ENCODE peak calls at places on chromosomes 5 and 9, in five cellular contexts. One of them, this sample, is unnamed.
A peak's percentile ranks its signal among the peaks of the same experiment; 100 is the strongest.

GRCh38 chr5:176772271-176773210 is 37.8 kb upstream of the UNC5A start:
- DNase-seq in neuronal stem cell: no peak
- DNase-seq in colonic mucosa: peak; percentile 11
- DNase-seq in CD4-positive, alpha-beta T cell: no peak
- DNase-seq in tibial nerve: no peak
- DNase-seq in this sample: no peak

GRCh38 chr5:153520137-153520536 is 29.7 kb downstream of the GRIA1 start:
- DNase-seq in neuronal stem cell: no peak
- DNase-seq in colonic mucosa: no peak
- DNase-seq in CD4-positive, alpha-beta T cell: no peak
- DNase-seq in tibial nerve: no peak
- DNase-seq in this sample: no peak

GRCh38 chr9:31290731-31291130 is 1093.7 kb upstream of the ACO1 start:
- DNase-seq in neuronal stem cell: no peak
- DNase-seq in colonic mucosa: no peak
- DNase-seq in CD4-positive, alpha-beta T cell: no peak
- DNase-seq in tibial nerve: no peak
- DNase-seq in this sample: no peak

GRCh38 chr9:115553082-115553481 is 435.1 kb upstream of the TNC start:
- DNase-seq in neuronal stem cell: no peak
- DNase-seq in colonic mucosa: no peak
- DNase-seq in CD4-positive, alpha-beta T cell: no peak
- DNase-seq in tibial nerve: no peak
- DNase-seq in this sample: no peak

GRCh38 chr5:150142800-150143724 is 12.6 kb downstream of the PDGFRB start:
- DNase-seq in neuronal stem cell: no peak
- DNase-seq in colonic mucosa: peak; percentile 59
- DNase-seq in CD4-positive, alpha-beta T cell: no peak
- DNase-seq in tibial nerve: peak; percentile 81
- DNase-seq in this sample: no peak

GRCh38 chr5:15535938-15536337 is 36.0 kb downstream of the FBXL7 start:
- DNase-seq in neuronal stem cell: no peak
- DNase-seq in colonic mucosa: no peak
- DNase-seq in CD4-positive, alpha-beta T cell: no peak
- DNase-seq in tibial nerve: no peak
- DNase-seq in this sample: no peak

GRCh38 chr5:75044406-75044805 is 8.0 kb downstream of the GCNT4 start:
- DNase-seq in neuronal stem cell: no peak
- DNase-seq in colonic mucosa: no peak
- DNase-seq in CD4-positive, alpha-beta T cell: no peak
- DNase-seq in tibial nerve: no peak
- DNase-seq in this sample: no peak

GRCh38 chr5:34517249-34517648 is 138.9 kb upstream of the RAI14 start:
- DNase-seq in neuronal stem cell: no peak
- DNase-seq in colonic mucosa: no peak
- DNase-seq in CD4-positive, alpha-beta T cell: no peak
- DNase-seq in tibial nerve: no peak
- DNase-seq in this sample: no peak

GRCh38 chr9:110130791-110131416 is 77.1 kb downstream of the C9orf152 start:
- DNase-seq in neuronal stem cell: no peak
- DNase-seq in colonic mucosa: no peak
- DNase-seq in CD4-positive, alpha-beta T cell: no peak
- DNase-seq in tibial nerve: no peak
- DNase-seq in this sample: no peak

GRCh38 chr9:68755752-68756151 is 50.7 kb downstream of the PIP5K1B start:
- DNase-seq in neuronal stem cell: peak; percentile 46
- DNase-seq in colonic mucosa: no peak
- DNase-seq in CD4-positive, alpha-beta T cell: no peak
- DNase-seq in tibial nerve: no peak
- DNase-seq in this sample: no peak

GRCh38 chr9:113581865-113582697 is 118.6 kb downstream of the RGS3 start:
- DNase-seq in neuronal stem cell: no peak
- DNase-seq in colonic mucosa: peak; percentile 82
- DNase-seq in CD4-positive, alpha-beta T cell: peak; percentile 58
- DNase-seq in tibial nerve: peak; percentile 53
- DNase-seq in this sample: peak; percentile 78

GRCh38 chr5:66647146-66647856 is 51.1 kb downstream of the MAST4 start:
- DNase-seq in neuronal stem cell: no peak
- DNase-seq in colonic mucosa: no peak
- DNase-seq in CD4-positive, alpha-beta T cell: no peak
- DNase-seq in tibial nerve: no peak
- DNase-seq in this sample: no peak

GRCh38 chr9:36543916-36544315 is 28.8 kb upstream of the MELK start:
- DNase-seq in neuronal stem cell: no peak
- DNase-seq in colonic mucosa: no peak
- DNase-seq in CD4-positive, alpha-beta T cell: no peak
- DNase-seq in tibial nerve: peak; percentile 87
- DNase-seq in this sample: no peak

GRCh38 chr5:2038337-2039179 is 155.8 kb upstream of the IRX4 start:
- DNase-seq in neuronal stem cell: peak; percentile 92
- DNase-seq in colonic mucosa: peak; percentile 25
- DNase-seq in CD4-positive, alpha-beta T cell: peak; percentile 20
- DNase-seq in tibial nerve: no peak
- DNase-seq in this sample: no peak

GRCh38 chr9:120344230-120344629 is 235.7 kb downstream of the CDK5RAP2 start:
- DNase-seq in neuronal stem cell: no peak
- DNase-seq in colonic mucosa: no peak
- DNase-seq in CD4-positive, alpha-beta T cell: no peak
- DNase-seq in tibial nerve: no peak
- DNase-seq in this sample: no peak

DNA sequence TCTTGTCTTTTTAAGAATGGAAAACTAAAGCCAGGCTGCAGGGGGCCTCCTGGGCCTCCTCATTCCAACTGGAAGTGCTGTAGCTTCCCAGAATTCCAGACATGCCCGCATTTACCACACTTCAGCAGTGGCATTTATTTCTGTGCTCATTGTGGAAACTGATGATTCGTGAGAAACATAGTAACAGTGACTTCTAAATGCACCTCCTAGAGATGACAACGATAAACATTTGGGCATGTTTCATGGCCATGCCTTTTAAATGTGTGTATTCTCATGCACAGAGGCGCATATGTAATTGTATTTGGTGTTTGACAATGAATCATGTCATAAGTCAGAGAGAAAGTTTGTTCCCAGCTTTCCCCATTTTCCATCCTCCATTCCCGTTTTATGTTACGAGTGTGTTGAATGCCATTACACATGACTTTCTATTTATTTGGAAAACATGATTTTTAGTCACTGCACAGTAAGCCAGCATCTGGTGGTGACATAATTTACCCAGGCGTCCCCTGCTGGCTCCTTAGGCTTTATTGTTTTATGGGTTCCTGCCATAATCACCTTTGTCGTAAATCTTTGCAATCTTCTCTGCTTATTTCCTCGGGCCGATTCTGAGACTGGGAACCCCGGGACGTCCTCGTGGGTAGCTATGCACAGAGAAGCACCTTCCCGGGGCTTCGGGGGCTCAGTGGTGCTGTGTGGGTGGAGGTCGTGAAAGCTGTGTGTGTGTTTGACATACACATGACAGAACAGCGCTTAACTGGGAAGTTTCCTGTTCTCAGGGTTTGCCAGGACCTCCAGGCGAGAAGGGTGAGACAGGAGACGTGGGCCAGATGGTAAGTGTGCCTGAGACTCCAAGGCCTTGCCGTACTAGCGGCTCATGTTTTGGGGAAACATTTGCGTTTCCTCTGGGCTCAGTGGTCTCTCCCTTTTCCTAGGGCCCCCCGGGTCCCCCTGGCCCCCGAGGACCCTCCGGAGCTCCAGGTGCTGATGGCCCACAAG is 68.6 kb upstream of the FCN2 start:
- DNase-seq in neuronal stem cell: peak; percentile 42
- DNase-seq in colonic mucosa: no peak
- DNase-seq in CD4-positive, alpha-beta T cell: no peak
- DNase-seq in tibial nerve: no peak
- DNase-seq in this sample: no peak
- H3K27ac ChIP-seq in neuronal stem cell: no peak overlapping the region
- H3K27ac ChIP-seq in colonic mucosa: no peak overlapping the region
- H3K27ac ChIP-seq in CD4-positive, alpha-beta T cell: no peak overlapping the region
- H3K27ac ChIP-seq in tibial nerve: no peak overlapping the region
- H3K27ac ChIP-seq in this sample: no peak overlapping the region

DNA sequence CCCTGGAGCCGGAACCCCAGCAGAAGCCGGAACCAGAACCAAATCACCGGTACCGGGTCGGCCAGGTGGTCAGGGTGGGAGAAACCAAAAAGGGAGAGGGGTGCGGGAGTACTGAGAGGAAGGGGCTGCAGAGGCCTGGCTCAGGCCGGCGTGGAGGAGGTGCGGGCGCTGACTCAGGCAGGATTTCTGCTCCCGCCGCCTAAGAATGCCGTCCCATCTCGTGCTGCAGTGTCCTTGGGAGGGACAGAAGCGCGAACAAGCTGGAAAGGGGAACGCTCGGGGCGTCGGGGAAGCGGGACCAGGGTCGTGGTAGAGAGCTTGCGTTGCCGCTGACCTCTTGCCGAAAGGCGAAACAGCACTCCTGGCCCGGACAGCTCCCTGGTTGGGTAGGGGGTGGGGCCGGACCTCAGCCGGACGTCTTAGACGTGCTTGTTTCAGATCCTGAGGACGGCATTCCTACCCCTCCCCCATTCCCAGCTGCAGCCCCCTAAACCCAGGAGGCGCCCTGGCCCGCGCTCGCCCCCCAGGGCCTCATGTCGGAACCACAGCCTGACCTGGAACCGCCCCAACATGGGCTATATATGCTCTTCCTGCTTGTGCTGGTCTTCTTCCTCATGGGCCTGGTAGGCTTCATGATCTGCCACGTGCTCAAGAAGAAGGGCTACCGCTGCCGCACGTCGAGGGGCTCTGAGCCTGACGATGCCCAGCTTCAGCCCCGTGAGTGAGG is 1.1 kb downstream of the RELL2 start:
- DNase-seq in neuronal stem cell: peak; percentile 72
- DNase-seq in colonic mucosa: peak; percentile 70
- DNase-seq in CD4-positive, alpha-beta T cell: peak; percentile 39
- DNase-seq in tibial nerve: peak; percentile 17
- DNase-seq in this sample: no peak
- H3K27ac ChIP-seq in neuronal stem cell: no peak overlapping the region
- H3K27ac ChIP-seq in colonic mucosa: no peak overlapping the region
- H3K27ac ChIP-seq in CD4-positive, alpha-beta T cell: peak overlapping the region; percentile 77
- H3K27ac ChIP-seq in tibial nerve: no peak overlapping the region
- H3K27ac ChIP-seq in this sample: no peak overlapping the region

GRCh38 chr5:127867006-127867788 is 164.0 kb downstream of the CCDC192 start:
- DNase-seq in neuronal stem cell: no peak
- DNase-seq in colonic mucosa: no peak
- DNase-seq in CD4-positive, alpha-beta T cell: no peak
- DNase-seq in tibial nerve: no peak
- DNase-seq in this sample: no peak
- H3K27ac ChIP-seq in neuronal stem cell: no peak overlapping the region
- H3K27ac ChIP-seq in colonic mucosa: peak overlapping the region; percentile 20
- H3K27ac ChIP-seq in CD4-positive, alpha-beta T cell: no peak overlapping the region
- H3K27ac ChIP-seq in tibial nerve: no peak overlapping the region
- H3K27ac ChIP-seq in this sample: no peak overlapping the region

GRCh38 chr9:105330201-105330600 is 85.8 kb downstream of the SLC44A1 start:
- DNase-seq in neuronal stem cell: no peak
- DNase-seq in colonic mucosa: no peak
- DNase-seq in CD4-positive, alpha-beta T cell: no peak
- DNase-seq in tibial nerve: no peak
- DNase-seq in this sample: no peak
- H3K27ac ChIP-seq in neuronal stem cell: no peak overlapping the region
- H3K27ac ChIP-seq in colonic mucosa: peak overlapping the region; percentile 13
- H3K27ac ChIP-seq in CD4-positive, alpha-beta T cell: no peak overlapping the region
- H3K27ac ChIP-seq in tibial nerve: no peak overlapping the region
- H3K27ac ChIP-seq in this sample: peak overlapping the region; percentile 84